ENCODE peak calls at places on chromosomes 7 and 10, in seven cellular contexts. N is adipocyte, K is astrocyte of the hippocampus, E is ACHN, H is hepatic stellate cell, Z is AG09309, V is ELR. F is an unnamed sample.

GRCh38 chr10:74039561-74040145 is 41.7 kb downstream of the VCL start:
- DNase-seq in K (peak), H (no peak), V (no peak), E (no peak), N (peak), Z (peak), F (peak)

GRCh38 chr10:31921031-31921430 is 7.6 kb downstream of the ARHGAP12 start:
- DNase-seq in Z (no peak), V (no peak), H (no peak), K (no peak), N (no peak), E (no peak), F (no peak)

GRCh38 chr10:72066318-72067284 is 21.8 kb downstream of the SPOCK2 start:
- DNase-seq in V (no peak), H (no peak), K (no peak), N (no peak), E (no peak), Z (no peak), F (no peak)

GRCh38 chr10:1166101-1166827 is 110.1 kb downstream of the WDR37 start:
- DNase-seq in N (no peak), Z (no peak), E (no peak), K (no peak), H (no peak), V (no peak), F (no peak)

GRCh38 chr10:42960491-42961155 is 116.2 kb upstream of the RET start:
- DNase-seq in V (peak), Z (no peak), K (peak), N (peak), E (peak), H (peak), F (peak)

GRCh38 chr10:30607814-30608213 is 21.7 kb downstream of the LYZL2 start:
- DNase-seq in E (no peak), H (no peak), K (no peak), N (no peak), V (no peak), Z (no peak), F (no peak)

GRCh38 chr7:132211971-132212370 is 364.3 kb downstream of the PLXNA4 start:
- DNase-seq in K (no peak), V (no peak), E (no peak), Z (no peak), H (no peak), N (no peak), F (no peak)

GRCh38 chr10:104796817-104797216 is 155.7 kb downstream of the SORCS3 start:
- DNase-seq in H (no peak), N (no peak), V (no peak), Z (no peak), E (no peak), K (no peak), F (no peak)

GRCh38 chr7:1787241-1787640 is 117.2 kb downstream of the ELFN1 start:
- DNase-seq in K (no peak), E (no peak), H (no peak), Z (no peak), V (no peak), N (no peak), F (no peak)

GRCh38 chr10:6164271-6165095 is 38.2 kb upstream of the PFKFB3 start:
- DNase-seq in E (no peak), H (no peak), K (no peak), V (no peak), Z (no peak), N (no peak), F (no peak)

GRCh38 chr7:124747072-124747471 is 18.5 kb downstream of the GPR37 start:
- DNase-seq in K (no peak), E (no peak), Z (no peak), H (no peak), V (no peak), N (no peak), F (no peak)

GRCh38 chr7:6730343-6730633 is 23.5 kb upstream of the ZNF12 start:
- DNase-seq in Z (no peak), V (no peak), H (no peak), K (no peak), N (no peak), E (no peak), F (no peak)

GRCh38 chr10:69994262-69994661 is 58.4 kb upstream of the MACROH2A2 start:
- DNase-seq in E (peak), V (peak), H (peak), N (peak), Z (no peak), K (peak), F (peak)

GRCh38 chr10:110775022-110775379 is 96.7 kb upstream of the PDCD4 start:
- DNase-seq in V (no peak), K (no peak), E (no peak), N (no peak), Z (no peak), H (no peak), F (no peak)

GRCh38 chr7:148624735-148625134 is 34.2 kb downstream of the C7orf33 start:
- DNase-seq in E (no peak), Z (no peak), V (no peak), K (peak), H (no peak), N (no peak), F (no peak)

GRCh38 chr7:149196151-149196704 is 882 bp downstream of the ZNF282 start:
- DNase-seq in V (peak), N (peak), Z (no peak), H (peak), K (peak), E (peak), F (no peak)

GRCh38 chr7:7970113-7970619 is 1.6 kb downstream of the GLCCI1 start:
- DNase-seq in Z (no peak), N (no peak), H (no peak), E (no peak), V (no peak), K (no peak), F (no peak)

GRCh38 chr10:94006591-94007550 is 13.1 kb downstream of the PLCE1 start:
- DNase-seq in Z (peak), H (no peak), N (peak), E (no peak), K (peak), V (peak), F (no peak)

GRCh38 chr7:120586561-120586960 is 271.4 kb downstream of the TSPAN12 start:
- DNase-seq in H (no peak), V (no peak), Z (no peak), K (no peak), E (no peak), N (no peak), F (no peak)

GRCh38 chr7:50281680-50282445 is 22.7 kb upstream of the IKZF1 start:
- DNase-seq in V (no peak), E (no peak), K (no peak), Z (no peak), H (no peak), N (no peak), F (peak)

GRCh38 chr10:31136951-31137885 is 105.6 kb upstream of the ZNF438 start:
- DNase-seq in N (peak), V (peak), Z (no peak), H (no peak), E (no peak), K (peak), F (peak)

GRCh38 chr7:39910108-39910869 is 39.8 kb upstream of the CDK13 start:
- DNase-seq in V (no peak), Z (peak), K (peak), H (peak), E (no peak), N (peak), F (peak)

GRCh38 chr7:157793973-157794763 is 457.4 kb downstream of the DNAJB6 start:
- DNase-seq in E (no peak), N (no peak), Z (no peak), K (no peak), V (no peak), H (no peak), F (no peak)

GRCh38 chr10:19847321-19847720 is 31.1 kb downstream of the PLXDC2 start:
- DNase-seq in Z (peak), H (no peak), V (no peak), K (peak), E (peak), N (no peak), F (no peak)

GRCh38 chr7:4849390-4849789 is 12.4 kb downstream of the PAPOLB start:
- DNase-seq in H (no peak), E (peak), N (peak), Z (no peak), V (peak), K (no peak), F (peak)

GRCh38 chr10:132706701-132707100 is 79.2 kb downstream of the NKX6-2 start:
- DNase-seq in N (no peak), V (no peak), E (no peak), H (no peak), Z (no peak), K (no peak), F (no peak)

GRCh38 chr10:19993714-19994343 is 177.6 kb downstream of the PLXDC2 start:
- DNase-seq in K (no peak), H (no peak), N (no peak), E (no peak), V (no peak), Z (no peak), F (peak)

GRCh38 chr7:157302314-157302711 is 34.5 kb upstream of the DNAJB6 start:
- DNase-seq in V (peak), N (peak), Z (no peak), K (peak), H (no peak), E (peak), F (peak)

GRCh38 chr7:1532456-1533254 is 2.2 kb downstream of the MAFK start:
- DNase-seq in N (peak), H (peak), K (peak), Z (peak), E (peak), V (peak), F (peak)

GRCh38 chr10:99661370-99661749 is 2.1 kb downstream of the ENTPD7 start:
- DNase-seq in E (peak), Z (peak), K (peak), V (peak), N (peak), H (peak), F (no peak)

GRCh38 chr7:35268953-35269352 is 15.1 kb upstream of the TBX20 start:
- DNase-seq in V (no peak), K (no peak), H (no peak), E (no peak), Z (no peak), N (no peak), F (peak)

GRCh38 chr10:61888744-61889143 is 12.8 kb upstream of the ARID5B start:
- DNase-seq in Z (no peak), E (no peak), K (peak), V (peak), N (no peak), H (peak), F (no peak)

GRCh38 chr7:139914306-139914747 is 85.3 kb downstream of the TBXAS1 start:
- DNase-seq in K (peak), H (no peak), Z (no peak), E (no peak), N (peak), V (peak), F (no peak)

F was measured in MV-4-11.